ENCODE peak calls at places on chromosomes 11 and 22, in four cellular contexts. I, B, F and Q are unnamed samples.

GRCh38 chr11:34358258-34358665 is 452 bp upstream of the ABTB2 start:
- DNase-seq in F (no peak), B (peak), I (peak), Q (peak)

GRCh38 chr22:28132466-28132865 is 213.4 kb upstream of the PITPNB start:
- DNase-seq in I (no peak), B (no peak), F (no peak), Q (no peak)

GRCh38 chr22:19292262-19293230 is 1.0 kb upstream of the CLTCL1 start:
- DNase-seq in I (no peak), F (no peak), B (peak), Q (no peak)

GRCh38 chr22:29765905-29766631 is 739 bp downstream of the ZMAT5 start:
- DNase-seq in I (peak), B (peak), F (no peak), Q (peak)

GRCh38 chr22:25030636-25031035 is 78.1 kb downstream of the KIAA1671 start:
- DNase-seq in B (no peak), F (no peak), I (no peak), Q (no peak)

GRCh38 chr11:11763796-11764427 is 77.9 kb upstream of the USP47 start:
- DNase-seq in F (no peak), I (no peak), B (no peak), Q (no peak)

GRCh38 chr11:255816-256215 is 19.0 kb downstream of the PSMD13 start:
- DNase-seq in B (no peak), I (no peak), F (no peak), Q (no peak)

GRCh38 chr11:63847363-63847762 is 8.5 kb downstream of the MARK2 start:
- DNase-seq in F (no peak), I (no peak), B (no peak), Q (peak)

GRCh38 chr11:110892741-110893285 is 180.6 kb upstream of the ARHGAP20 start:
- DNase-seq in F (no peak), B (no peak), I (no peak), Q (no peak)

GRCh38 chr11:126748097-126748756 is 252.3 kb downstream of the KIRREL3 start:
- DNase-seq in I (no peak), F (no peak), B (no peak), Q (no peak)

GRCh38 chr11:75527130-75527529 is 1.4 kb upstream of the GDPD5 start:
- DNase-seq in B (no peak), I (no peak), F (no peak), Q (no peak)

GRCh38 chr11:72326151-72326842 is 82.3 kb upstream of the PHOX2A start:
- DNase-seq in I (no peak), B (peak), F (no peak), Q (no peak)

GRCh38 chr11:88340366-88340930 is 2.9 kb upstream of the CTSC start:
- DNase-seq in F (no peak), B (no peak), I (no peak), Q (no peak)

GRCh38 chr11:14093065-14093464 is 130.5 kb downstream of the SPON1 start:
- DNase-seq in F (no peak), B (no peak), I (no peak), Q (no peak)

GRCh38 chr22:44600386-44600785 is 101.6 kb upstream of the PRR5 start:
- DNase-seq in B (no peak), F (no peak), I (no peak), Q (no peak)
- TF ChIP-seq SP1 in B (no peak), F (no peak), I (no peak), Q (no peak)

GRCh38 chr11:20661445-20661844 is 7.9 kb upstream of the NELL1 start:
- DNase-seq in I (no peak), B (no peak), F (no peak), Q (no peak)

GRCh38 chr11:20661850-20662249 is 7.5 kb upstream of the NELL1 start:
- DNase-seq in I (no peak), F (no peak), B (no peak), Q (no peak)

DNA sequence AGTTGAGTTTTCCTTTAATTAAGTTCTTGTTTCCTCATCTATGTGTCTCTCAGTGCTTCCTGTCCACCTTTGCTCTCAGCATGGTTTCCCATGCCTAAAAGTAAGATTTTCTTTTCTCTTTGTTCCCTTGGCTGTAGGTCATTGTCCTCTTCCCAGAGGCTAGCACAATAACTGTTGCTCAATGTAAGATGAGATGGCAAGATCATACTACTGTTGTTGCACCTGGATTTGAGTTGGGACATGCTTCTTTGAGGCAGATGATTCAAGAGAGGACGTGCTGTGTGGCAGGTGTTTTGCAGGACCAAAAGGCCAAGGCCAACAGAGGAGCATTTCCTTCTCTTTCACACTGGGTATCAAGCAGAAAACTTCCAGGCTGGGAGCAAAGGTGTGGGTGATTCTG is 11.3 kb upstream of the NELL1 start:
- DNase-seq in F (no peak), B (no peak), I (no peak), Q (no peak)
- TF ChIP-seq ETV6 in F (no peak), B (no peak), I (no peak), Q (no peak)

GRCh38 chr11:70577948-70578347 is 179.6 kb downstream of the CTTN start:
- DNase-seq in F (no peak), I (no peak), B (no peak), Q (no peak)
- TF ChIP-seq SP1 in F (no peak), I (no peak), B (no peak), Q (no peak)

GRCh38 chr11:85672111-85672875 is 7.4 kb upstream of the CREBZF start:
- DNase-seq in B (no peak), F (no peak), I (no peak), Q (no peak)
- TF ChIP-seq ETV6 in B (no peak), F (no peak), I (no peak), Q (no peak)

GRCh38 chr11:8720868-8721739 is 38.5 kb downstream of the RPL27A start:
- DNase-seq in I (no peak), B (no peak), F (no peak), Q (no peak)
- TF ChIP-seq SP1 in I (no peak), B (no peak), F (no peak), Q (no peak)

DNA sequence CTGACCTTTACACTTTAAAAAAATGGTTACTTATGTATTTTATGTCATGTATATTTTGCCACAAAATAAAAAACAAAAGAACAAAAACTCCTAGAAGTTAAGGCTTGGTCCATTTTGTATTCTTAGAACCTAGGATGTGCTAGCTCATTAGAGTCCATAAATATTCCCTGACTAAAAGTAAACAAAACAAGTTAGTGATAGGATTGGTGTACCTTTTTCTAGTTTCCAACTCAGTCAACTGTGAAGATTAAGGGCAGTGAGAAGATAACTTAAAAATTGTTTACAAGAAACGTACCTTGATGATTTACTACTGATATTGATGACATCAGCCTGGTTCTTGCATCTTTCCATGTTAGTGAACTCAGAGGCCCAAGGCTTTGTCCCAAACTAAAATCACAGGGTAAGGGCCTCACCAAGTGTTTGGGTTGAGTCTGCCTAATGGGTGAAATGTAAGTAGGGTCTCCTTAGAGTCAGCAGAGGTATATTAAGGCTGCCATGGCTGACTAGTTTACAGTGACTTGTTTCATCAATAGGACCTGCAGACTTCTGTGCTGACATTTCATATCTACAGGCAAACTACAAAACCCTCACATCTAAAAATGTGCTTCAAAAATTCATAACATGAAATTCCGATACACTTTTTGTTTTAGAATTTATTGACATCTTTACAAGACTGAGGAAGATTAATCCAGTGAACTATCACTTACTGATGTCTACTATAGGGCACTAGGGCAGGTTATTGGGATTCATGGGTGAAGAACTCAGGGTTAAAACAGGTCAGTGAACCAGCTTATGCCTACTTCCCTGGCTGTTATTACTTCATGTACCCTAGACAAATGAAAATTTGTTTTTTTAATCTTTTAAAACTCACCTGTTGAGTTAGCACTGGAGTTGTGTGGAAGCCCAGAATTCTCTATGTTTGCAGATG is 4.4 kb downstream of the TMEM123 start:
- DNase-seq in F (no peak), B (no peak), I (no peak), Q (no peak)
- TF ChIP-seq ETV6 in F (no peak), B (no peak), I (no peak), Q (no peak)

GRCh38 chr11:91630916-91631673 is 593.5 kb upstream of the FAT3 start:
- DNase-seq in F (no peak), I (no peak), B (no peak), Q (no peak)

GRCh38 chr11:91624021-91624420 is 600.6 kb upstream of the FAT3 start:
- DNase-seq in I (no peak), B (no peak), F (no peak), Q (no peak)

GRCh38 chr11:91625495-91625894 is 599.1 kb upstream of the FAT3 start:
- DNase-seq in I (no peak), B (peak), F (no peak), Q (no peak)
- TF ChIP-seq SP1 in I (no peak), B (no peak), F (no peak), Q (no peak)

GRCh38 chr11:18064035-18064434 is 18.0 kb upstream of the TPH1 start:
- DNase-seq in F (no peak), B (no peak), I (no peak), Q (no peak)
- TF ChIP-seq ETV6 in F (no peak), B (no peak), I (no peak), Q (no peak)